ENCODE peak calls at places on chromosome 20, in nine cellular contexts. One of them, this sample, is unnamed.

GRCh38 chr20:3162080-3162611 is 2.5 kb upstream of the FASTKD5 start:
- DNase-seq in heart left ventricle: no peak
- DNase-seq in WERI-Rb-1: peak; percentile 54
- DNase-seq in mammary epithelial cell: no peak
- DNase-seq in colonic mucosa: no peak
- DNase-seq in ovary: no peak
- DNase-seq in transverse colon: no peak
- DNase-seq in psoas muscle: no peak
- DNase-seq in spleen: no peak
- DNase-seq in this sample: no peak

GRCh38 chr20:42442728-42443127 is 747.0 kb downstream of the PTPRT start:
- DNase-seq in colonic mucosa: no peak
- DNase-seq in spleen: no peak
- DNase-seq in mammary epithelial cell: no peak
- DNase-seq in WERI-Rb-1: no peak
- DNase-seq in transverse colon: no peak
- DNase-seq in psoas muscle: peak; percentile 42
- DNase-seq in ovary: no peak
- DNase-seq in heart left ventricle: no peak
- DNase-seq in this sample: no peak

GRCh38 chr20:11091496-11091895 is 417.7 kb upstream of the JAG1 start:
- DNase-seq in ovary: no peak
- DNase-seq in transverse colon: no peak
- DNase-seq in psoas muscle: no peak
- DNase-seq in spleen: no peak
- DNase-seq in colonic mucosa: no peak
- DNase-seq in mammary epithelial cell: peak; percentile 34
- DNase-seq in heart left ventricle: no peak
- DNase-seq in WERI-Rb-1: no peak
- DNase-seq in this sample: no peak

GRCh38 chr20:49656304-49656703 is 57.4 kb downstream of the B4GALT5 start:
- DNase-seq in ovary: no peak
- DNase-seq in WERI-Rb-1: no peak
- DNase-seq in colonic mucosa: no peak
- DNase-seq in heart left ventricle: no peak
- DNase-seq in mammary epithelial cell: no peak
- DNase-seq in spleen: no peak
- DNase-seq in psoas muscle: no peak
- DNase-seq in transverse colon: no peak
- DNase-seq in this sample: no peak

GRCh38 chr20:48885237-48885636 is 36.3 kb upstream of the ARFGEF2 start:
- DNase-seq in mammary epithelial cell: no peak
- DNase-seq in transverse colon: no peak
- DNase-seq in heart left ventricle: no peak
- DNase-seq in WERI-Rb-1: no peak
- DNase-seq in spleen: no peak
- DNase-seq in colonic mucosa: no peak
- DNase-seq in ovary: no peak
- DNase-seq in psoas muscle: no peak
- DNase-seq in this sample: no peak

GRCh38 chr20:50348118-50348517 is 157.5 kb downstream of the CEBPB start:
- DNase-seq in WERI-Rb-1: no peak
- DNase-seq in colonic mucosa: no peak
- DNase-seq in ovary: no peak
- DNase-seq in heart left ventricle: peak; percentile 62
- DNase-seq in transverse colon: no peak
- DNase-seq in psoas muscle: no peak
- DNase-seq in spleen: peak; percentile 85
- DNase-seq in mammary epithelial cell: no peak
- DNase-seq in this sample: no peak

GRCh38 chr20:64064145-64064698 is 1.2 kb downstream of the TCEA2 start:
- DNase-seq in psoas muscle: no peak
- DNase-seq in mammary epithelial cell: peak; percentile 54
- DNase-seq in transverse colon: no peak
- DNase-seq in heart left ventricle: no peak
- DNase-seq in colonic mucosa: no peak
- DNase-seq in WERI-Rb-1: no peak
- DNase-seq in spleen: no peak
- DNase-seq in ovary: peak; percentile 68
- DNase-seq in this sample: peak; percentile 80

GRCh38 chr20:4864292-4864691 is 137.0 kb downstream of the SLC23A2 start:
- DNase-seq in ovary: no peak
- DNase-seq in heart left ventricle: no peak
- DNase-seq in WERI-Rb-1: no peak
- DNase-seq in transverse colon: no peak
- DNase-seq in colonic mucosa: no peak
- DNase-seq in spleen: no peak
- DNase-seq in psoas muscle: no peak
- DNase-seq in mammary epithelial cell: no peak
- DNase-seq in this sample: no peak

GRCh38 chr20:23125625-23126191 is 39.6 kb upstream of the CD93 start:
- DNase-seq in transverse colon: peak; percentile 28
- DNase-seq in ovary: no peak
- DNase-seq in WERI-Rb-1: no peak
- DNase-seq in mammary epithelial cell: no peak
- DNase-seq in heart left ventricle: no peak
- DNase-seq in colonic mucosa: no peak
- DNase-seq in psoas muscle: peak; percentile 80
- DNase-seq in spleen: peak; percentile 86
- DNase-seq in this sample: peak; percentile 70

GRCh38 chr20:53255102-53255710 is 283.0 kb downstream of the TSHZ2 start:
- DNase-seq in psoas muscle: no peak
- DNase-seq in spleen: no peak
- DNase-seq in ovary: no peak
- DNase-seq in mammary epithelial cell: no peak
- DNase-seq in transverse colon: no peak
- DNase-seq in WERI-Rb-1: no peak
- DNase-seq in colonic mucosa: no peak
- DNase-seq in heart left ventricle: peak; percentile 53
- DNase-seq in this sample: no peak

GRCh38 chr20:36421641-36422040 is 115.5 kb downstream of the DLGAP4 start:
- DNase-seq in psoas muscle: no peak
- DNase-seq in heart left ventricle: no peak
- DNase-seq in transverse colon: no peak
- DNase-seq in mammary epithelial cell: peak; percentile 75
- DNase-seq in colonic mucosa: no peak
- DNase-seq in WERI-Rb-1: no peak
- DNase-seq in spleen: no peak
- DNase-seq in ovary: no peak
- DNase-seq in this sample: no peak

GRCh38 chr20:48459729-48460395 is 367.9 kb downstream of the PREX1 start:
- DNase-seq in spleen: no peak
- DNase-seq in heart left ventricle: no peak
- DNase-seq in mammary epithelial cell: no peak
- DNase-seq in WERI-Rb-1: no peak
- DNase-seq in ovary: no peak
- DNase-seq in colonic mucosa: no peak
- DNase-seq in transverse colon: no peak
- DNase-seq in psoas muscle: no peak
- DNase-seq in this sample: peak; percentile 34

GRCh38 chr20:20295621-20296498 is 72.0 kb upstream of the INSM1 start:
- DNase-seq in colonic mucosa: no peak
- DNase-seq in WERI-Rb-1: no peak
- DNase-seq in ovary: no peak
- DNase-seq in heart left ventricle: no peak
- DNase-seq in psoas muscle: no peak
- DNase-seq in spleen: no peak
- DNase-seq in transverse colon: no peak
- DNase-seq in mammary epithelial cell: no peak
- DNase-seq in this sample: no peak

GRCh38 chr20:2507875-2508630 is 662 bp downstream of the ZNF343 start:
- DNase-seq in transverse colon: peak; percentile 23
- DNase-seq in heart left ventricle: no peak
- DNase-seq in spleen: no peak
- DNase-seq in psoas muscle: peak; percentile 59
- DNase-seq in ovary: peak; percentile 37
- DNase-seq in mammary epithelial cell: peak; percentile 32
- DNase-seq in colonic mucosa: peak; percentile 44
- DNase-seq in WERI-Rb-1: no peak
- DNase-seq in this sample: no peak

GRCh38 chr20:47551841-47552240 is 50.2 kb downstream of the NCOA3 start:
- DNase-seq in transverse colon: no peak
- DNase-seq in colonic mucosa: no peak
- DNase-seq in mammary epithelial cell: no peak
- DNase-seq in WERI-Rb-1: no peak
- DNase-seq in heart left ventricle: no peak
- DNase-seq in ovary: no peak
- DNase-seq in spleen: no peak
- DNase-seq in psoas muscle: no peak
- DNase-seq in this sample: no peak

DNA sequence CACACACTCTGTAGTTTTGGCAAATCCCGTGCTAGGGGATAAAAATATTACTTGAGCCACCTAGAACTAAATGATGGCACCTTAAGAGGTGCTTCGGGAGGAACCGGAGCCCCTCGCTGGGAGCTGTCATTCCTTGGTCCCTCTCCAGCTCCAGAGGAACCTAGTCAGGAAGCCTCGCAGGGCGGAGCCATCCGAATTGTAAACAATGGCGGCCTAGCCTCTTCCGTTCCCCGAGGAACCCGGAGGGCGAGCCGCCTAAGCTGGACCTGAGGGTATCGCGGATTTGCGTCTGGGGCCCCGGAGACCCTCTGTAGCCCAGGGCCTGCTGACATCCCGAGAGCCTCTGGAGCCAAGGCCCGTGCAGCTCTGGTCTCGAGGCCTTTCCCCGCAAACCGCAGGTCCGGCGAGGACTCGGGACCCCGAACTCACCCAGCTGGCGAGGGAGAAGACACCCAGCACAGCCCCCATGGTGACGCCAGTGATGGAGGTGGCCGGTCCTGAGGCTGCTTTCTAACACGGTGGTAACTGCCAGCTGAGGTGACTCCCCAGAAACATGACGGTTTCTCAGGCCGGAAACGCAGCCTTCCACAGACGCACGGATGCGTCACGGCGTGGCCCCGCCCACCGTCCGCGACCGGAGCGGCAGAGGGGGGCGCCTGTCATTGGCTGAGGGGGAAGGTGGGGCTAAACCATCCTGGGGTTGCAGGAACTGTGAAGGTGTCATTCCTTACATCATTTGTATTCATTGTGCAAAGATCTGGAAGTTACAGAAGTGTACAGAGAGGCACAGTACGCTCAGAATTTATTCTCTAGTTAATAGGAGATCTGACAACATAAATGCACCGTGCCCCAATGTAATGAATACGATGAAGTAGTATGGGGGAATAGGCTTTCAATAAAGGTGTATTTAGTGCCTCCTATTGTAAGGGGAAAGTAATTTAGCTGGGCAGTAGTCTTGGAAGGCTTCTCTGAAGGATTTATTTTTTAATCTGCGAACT is at the start of gene SERINC3:
- DNase-seq in heart left ventricle: peak; percentile 96
- DNase-seq in ovary: peak; percentile 96
- DNase-seq in spleen: peak; percentile 99
- DNase-seq in psoas muscle: peak; percentile 98
- DNase-seq in WERI-Rb-1: peak; percentile 93
- DNase-seq in colonic mucosa: peak; percentile 98
- DNase-seq in transverse colon: peak; percentile 98
- DNase-seq in mammary epithelial cell: peak; percentile 96
- DNase-seq in this sample: peak; percentile 99
- TF ChIP-seq CTCF in heart left ventricle: no peak
- TF ChIP-seq CTCF in ovary: no peak
- TF ChIP-seq CTCF in spleen: no peak
- TF ChIP-seq CTCF in psoas muscle: peak; percentile 6
- TF ChIP-seq CTCF in WERI-Rb-1: no peak
- TF ChIP-seq CTCF in colonic mucosa: no peak
- TF ChIP-seq CTCF in transverse colon: no peak
- TF ChIP-seq CTCF in mammary epithelial cell: peak; percentile 33
- TF ChIP-seq CTCF in this sample: no peak

GRCh38 chr20:61073376-61073775 is 178.7 kb upstream of the CDH4 start:
- DNase-seq in transverse colon: no peak
- DNase-seq in heart left ventricle: no peak
- DNase-seq in ovary: no peak
- DNase-seq in spleen: no peak
- DNase-seq in colonic mucosa: no peak
- DNase-seq in WERI-Rb-1: no peak
- DNase-seq in psoas muscle: no peak
- DNase-seq in mammary epithelial cell: no peak
- DNase-seq in this sample: no peak
- H3K4me3 ChIP-seq in transverse colon: no peak overlapping the region
- H3K4me3 ChIP-seq in heart left ventricle: no peak overlapping the region
- H3K4me3 ChIP-seq in ovary: no peak overlapping the region
- H3K4me3 ChIP-seq in spleen: no peak overlapping the region
- H3K4me3 ChIP-seq in colonic mucosa: no peak overlapping the region
- H3K4me3 ChIP-seq in WERI-Rb-1: no peak overlapping the region
- H3K4me3 ChIP-seq in psoas muscle: no peak overlapping the region
- H3K4me3 ChIP-seq in mammary epithelial cell: no peak overlapping the region
- H3K4me3 ChIP-seq in this sample: no peak overlapping the region

DNA sequence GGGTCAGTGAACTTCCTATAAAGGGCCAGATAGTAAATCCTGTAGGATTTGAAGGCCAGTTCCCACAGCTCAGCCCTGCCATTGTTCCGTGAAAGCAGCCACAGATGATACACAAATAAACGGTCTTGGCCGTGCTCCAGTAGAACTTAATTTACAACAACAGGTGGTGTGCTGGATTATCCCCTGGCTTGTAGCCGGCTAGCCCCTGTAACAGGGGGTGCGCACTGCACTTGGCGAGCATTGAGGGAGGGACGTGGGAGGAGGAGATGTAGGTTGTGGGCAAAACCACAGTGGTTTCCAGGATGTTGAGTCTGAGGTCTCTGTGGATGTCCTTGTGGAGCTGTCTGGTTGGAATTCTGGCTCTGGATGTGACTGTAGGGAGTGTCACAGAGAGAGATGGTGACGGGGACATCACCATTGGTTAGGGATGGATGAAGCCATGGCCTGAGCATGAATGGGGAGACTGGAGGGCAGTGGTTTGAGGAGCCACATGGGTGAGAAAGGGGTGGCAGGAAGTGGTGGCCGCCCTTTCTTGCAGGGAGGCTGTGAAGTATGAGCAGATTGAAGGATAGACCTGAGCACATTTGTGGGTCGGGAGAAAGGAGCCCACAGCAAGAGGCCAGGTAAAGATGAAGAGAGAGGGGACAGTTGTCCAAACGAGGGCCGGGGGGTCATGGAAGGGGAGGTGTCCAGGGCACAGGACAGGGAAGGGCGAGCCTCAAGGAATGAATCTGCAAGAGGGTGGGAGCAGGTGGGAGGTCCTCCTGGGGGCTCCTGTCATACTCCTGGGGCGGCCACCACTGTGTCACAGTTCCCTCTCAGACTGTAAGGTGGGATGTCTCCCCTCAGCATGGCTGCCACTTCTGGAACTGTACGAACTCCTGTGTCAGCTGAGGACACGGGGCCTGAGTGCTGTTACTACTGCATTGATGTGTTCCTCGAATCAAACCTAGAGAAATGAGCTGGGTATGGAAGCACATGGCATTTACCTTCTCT is 53.6 kb downstream of the CDH26 start:
- DNase-seq in heart left ventricle: no peak
- DNase-seq in spleen: no peak
- DNase-seq in colonic mucosa: no peak
- DNase-seq in psoas muscle: peak; percentile 54
- DNase-seq in ovary: no peak
- DNase-seq in mammary epithelial cell: no peak
- DNase-seq in transverse colon: no peak
- DNase-seq in WERI-Rb-1: peak; percentile 91
- DNase-seq in this sample: no peak
- H3K27me3 ChIP-seq in heart left ventricle: no peaks in the 10 kb centered on the region
- H3K27me3 ChIP-seq in spleen: no peaks in the 10 kb centered on the region
- H3K27me3 ChIP-seq in colonic mucosa: no peaks in the 10 kb centered on the region
- H3K27me3 ChIP-seq in psoas muscle: no peaks in the 10 kb centered on the region
- H3K27me3 ChIP-seq in ovary: no peaks in the 10 kb centered on the region
- H3K27me3 ChIP-seq in mammary epithelial cell: no peaks in the 10 kb centered on the region
- H3K27me3 ChIP-seq in transverse colon: no peaks in the 10 kb centered on the region
- H3K27me3 ChIP-seq in WERI-Rb-1: no peaks in the 10 kb centered on the region
- H3K27me3 ChIP-seq in this sample: no peaks in the 10 kb centered on the region

GRCh38 chr20:21303061-21303871 is at the start of gene XRN2:
- DNase-seq in heart left ventricle: peak; percentile 98
- DNase-seq in transverse colon: peak; percentile 97
- DNase-seq in mammary epithelial cell: peak; percentile 95
- DNase-seq in colonic mucosa: peak; percentile 97
- DNase-seq in ovary: peak; percentile 96
- DNase-seq in spleen: peak; percentile 98
- DNase-seq in WERI-Rb-1: peak; percentile 94
- DNase-seq in psoas muscle: peak; percentile 98
- DNase-seq in this sample: peak; percentile 94
- TF ChIP-seq CTCF in heart left ventricle: no peak
- TF ChIP-seq CTCF in transverse colon: no peak
- TF ChIP-seq CTCF in mammary epithelial cell: peak; percentile 19
- TF ChIP-seq CTCF in colonic mucosa: no peak
- TF ChIP-seq CTCF in ovary: no peak
- TF ChIP-seq CTCF in spleen: no peak
- TF ChIP-seq CTCF in WERI-Rb-1: peak; percentile 2
- TF ChIP-seq CTCF in psoas muscle: no peak
- TF ChIP-seq CTCF in this sample: no peak

This sample was measured in tibial artery.